ENCODE peak calls at places on chromosomes 6 and 20, in four cellular contexts. T is IMR-90, G is A549, V is K562. M is an unnamed sample.

GRCh38 chr20:33915726-33916331 is 77.9 kb upstream of the RALY start:
- DNase-seq in G (peak; percentile 32), V (peak; percentile 84), T (no peak), M (peak; percentile 47)

GRCh38 chr6:77815531-77815930 is 162.7 kb downstream of the MEI4 start:
- DNase-seq in T (no peak), V (no peak), G (no peak), M (no peak)

GRCh38 chr6:150118642-150119041 is 24.2 kb upstream of the PPP1R14C start:
- DNase-seq in T (no peak), V (no peak), G (no peak), M (peak; percentile 32)

GRCh38 chr20:25030649-25031026 is 27.3 kb downstream of the ACSS1 start:
- DNase-seq in V (no peak), G (no peak), T (no peak), M (no peak)

GRCh38 chr6:137155830-137156229 is 17.6 kb downstream of the IL22RA2 start:
- DNase-seq in T (no peak), V (no peak), G (no peak), M (no peak)

GRCh38 chr20:53126185-53126584 is 154.0 kb downstream of the TSHZ2 start:
- DNase-seq in V (no peak), G (no peak), T (no peak), M (no peak)

GRCh38 chr20:15642676-15643075 is 930.6 kb downstream of the KIF16B start:
- DNase-seq in G (no peak), T (peak; percentile 80), V (no peak), M (no peak)

GRCh38 chr6:123810948-123811347 is 7.3 kb downstream of the NKAIN2 start:
- DNase-seq in G (no peak), V (no peak), T (no peak), M (no peak)

GRCh38 chr20:62740286-62741141 is 31.9 kb downstream of the NTSR1 start:
- DNase-seq in G (peak; percentile 70), T (peak; percentile 95), V (peak; percentile 83), M (peak; percentile 54)

GRCh38 chr20:12916699-12917098 is 92.1 kb upstream of the SPTLC3 start:
- DNase-seq in V (no peak), G (no peak), T (no peak), M (peak; percentile 52)

GRCh38 chr6:170442596-170442995 is 110.5 kb downstream of the PSMB1 start:
- DNase-seq in V (no peak), T (no peak), G (no peak), M (no peak)

GRCh38 chr20:63101781-63102719 is 95.3 kb upstream of the BHLHE23 start:
- DNase-seq in V (no peak), G (peak; percentile 61), T (peak; percentile 24), M (no peak)

GRCh38 chr6:13260831-13261230 is 67.5 kb downstream of the TBC1D7 start:
- DNase-seq in G (no peak), V (no peak), T (no peak), M (no peak)

GRCh38 chr6:27720607-27721580 is 191.3 kb downstream of the OR2B2 start:
- DNase-seq in G (peak; percentile 89), V (peak; percentile 61), T (peak; percentile 24), M (peak; percentile 21)

GRCh38 chr6:7146079-7146828 is 38.5 kb downstream of the RREB1 start:
- DNase-seq in V (no peak), T (peak; percentile 80), G (no peak), M (peak; percentile 84)

GRCh38 chr20:4875578-4876067 is 125.7 kb downstream of the SLC23A2 start:
- DNase-seq in T (no peak), G (no peak), V (no peak), M (no peak)

GRCh38 chr6:42710316-42710715 is 12.1 kb downstream of the PRPH2 start:
- DNase-seq in G (no peak), V (no peak), T (peak; percentile 61), M (no peak)
- TF ChIP-seq MAZ in G (no peak), V (no peak), T (peak; percentile 39), M (no peak)

GRCh38 chr20:48807586-48808381 is 20.0 kb downstream of the PREX1 start:
- DNase-seq in G (no peak), V (no peak), T (no peak), M (no peak)

GRCh38 chr20:48812600-48813445 is 15.0 kb downstream of the PREX1 start:
- DNase-seq in T (no peak), V (no peak), G (no peak), M (no peak)

GRCh38 chr20:48807051-48807450 is 20.7 kb downstream of the PREX1 start:
- DNase-seq in V (no peak), T (no peak), G (no peak), M (no peak)

GRCh38 chr20:48808382-48809034 is 19.3 kb downstream of the PREX1 start:
- DNase-seq in G (no peak), V (no peak), T (no peak), M (no peak)

GRCh38 chr20:48809672-48810071 is 18.1 kb downstream of the PREX1 start:
- DNase-seq in G (no peak), T (no peak), V (no peak), M (no peak)
- TF ChIP-seq MAZ in G (no peak), T (no peak), V (no peak), M (no peak)

DNA sequence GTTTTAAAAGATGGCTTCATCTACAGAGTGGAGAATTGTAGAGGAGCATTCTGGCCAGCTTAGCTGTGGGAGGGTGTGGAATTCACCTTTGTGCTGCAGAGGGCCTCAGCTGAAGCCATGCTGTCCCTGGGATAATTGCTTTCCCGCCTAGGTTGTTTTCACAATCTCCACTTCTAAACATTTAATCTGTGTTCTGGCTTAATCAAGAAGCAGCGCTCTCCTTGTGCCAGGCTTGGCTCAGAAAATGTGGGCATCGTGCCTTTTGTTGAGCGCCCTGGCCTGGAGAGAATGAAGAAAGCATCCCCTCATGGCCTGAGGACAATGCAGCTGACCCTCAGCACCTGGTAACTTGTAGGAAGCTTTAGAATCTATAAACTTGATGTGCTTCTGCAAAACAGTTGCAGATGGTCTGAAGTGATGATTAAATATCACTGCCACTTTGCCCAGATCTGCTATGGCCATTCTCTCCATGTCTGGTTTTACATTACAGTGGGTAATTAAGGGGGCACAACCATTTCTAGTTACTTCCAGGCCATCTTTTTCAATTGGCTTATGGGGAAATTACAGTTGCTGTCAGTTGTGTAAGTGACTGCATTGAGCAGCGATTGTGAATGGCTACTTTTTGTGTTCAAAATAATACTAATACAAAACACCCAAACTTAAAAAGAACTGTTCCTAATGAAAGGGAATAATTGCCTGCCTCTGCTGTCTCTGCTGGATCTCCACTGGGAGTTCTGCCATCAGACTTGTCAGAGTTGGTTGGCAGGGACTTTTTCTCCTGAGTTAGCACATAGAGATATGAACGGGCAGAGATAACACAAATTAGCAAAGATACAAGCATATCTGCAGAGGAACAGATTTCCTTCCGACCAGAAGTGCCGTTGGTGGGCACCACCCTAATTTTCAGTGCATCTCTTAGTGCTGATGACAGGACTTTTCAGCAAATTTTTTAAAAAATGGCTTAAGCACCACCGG is 18.4 kb downstream of the CTNNBL1 start:
- DNase-seq in G (no peak), V (no peak), T (no peak), M (no peak)
- TF ChIP-seq MAZ in G (no peak), V (no peak), T (no peak), M (no peak)

GRCh38 chr6:14889172-14889571 is 356.7 kb upstream of the JARID2 start:
- DNase-seq in V (no peak), T (peak; percentile 68), G (peak; percentile 76), M (no peak)
- TF ChIP-seq MAZ in V (no peak), T (no peak), G (no peak), M (no peak)

GRCh38 chr6:35168461-35168861 is 27.3 kb upstream of the TCP11 start:
- DNase-seq in G (no peak), V (no peak), T (no peak), M (no peak)

GRCh38 chr6:35166160-35166919 is 25.2 kb upstream of the TCP11 start:
- DNase-seq in G (no peak), V (no peak), T (no peak), M (no peak)

GRCh38 chr6:35165630-35166071 is 24.5 kb upstream of the TCP11 start:
- DNase-seq in V (no peak), G (peak; percentile 47), T (peak; percentile 87), M (peak; percentile 52)

GRCh38 chr6:35164868-35165267 is 23.7 kb upstream of the TCP11 start:
- DNase-seq in T (no peak), G (no peak), V (no peak), M (no peak)

GRCh38 chr6:35167505-35167904 is 26.4 kb upstream of the TCP11 start:
- DNase-seq in V (no peak), G (no peak), T (no peak), M (no peak)
- TF ChIP-seq MAZ in V (no peak), G (no peak), T (no peak), M (no peak)